ENCODE peak calls at places on chromosomes 4 and X, in seven cellular contexts. K, N, H, P, W, Y and R are unnamed samples.

GRCh38 chrX:5595570-5595969 is 633.1 kb downstream of the NLGN4X start:
- DNase-seq in K (no peak), Y (no peak), W (no peak), H (no peak), P (no peak), N (no peak), R (no peak)

GRCh38 chrX:7254144-7254543 is 106.2 kb upstream of the PUDP start:
- DNase-seq in K (no peak), N (no peak), P (no peak), Y (no peak), H (no peak), W (no peak), R (no peak)

GRCh38 chrX:50432760-50433377 is 37.8 kb downstream of the DGKK start:
- DNase-seq in K (no peak), W (no peak), N (no peak), H (no peak), Y (no peak), P (no peak), R (no peak)

GRCh38 chr4:177185579-177185978 is 124.1 kb upstream of the NEIL3 start:
- DNase-seq in K (no peak), Y (no peak), W (no peak), H (no peak), N (no peak), P (no peak), R (no peak)

GRCh38 chr4:90030953-90031352 is 96.2 kb upstream of the CCSER1 start:
- DNase-seq in W (peak; percentile 10), N (no peak), Y (no peak), P (no peak), H (no peak), K (no peak), R (no peak)

GRCh38 chr4:15400911-15401671 is 26.7 kb upstream of the C1QTNF7 start:
- DNase-seq in Y (no peak), K (no peak), W (no peak), N (peak; percentile 65), H (peak; percentile 43), P (peak; percentile 86), R (peak; percentile 28)

GRCh38 chr4:188423039-188423438 is 283.8 kb downstream of the TRIML1 start:
- DNase-seq in W (no peak), Y (no peak), K (no peak), N (peak; percentile 31), P (no peak), H (no peak), R (no peak)

GRCh38 chr4:147076179-147076578 is 130.5 kb upstream of the TTC29 start:
- DNase-seq in N (no peak), K (no peak), W (no peak), P (no peak), H (no peak), Y (no peak), R (no peak)

GRCh38 chr4:19329077-19329476 is 922.6 kb upstream of the SLIT2 start:
- DNase-seq in N (no peak), H (no peak), Y (no peak), W (no peak), P (no peak), K (no peak), R (no peak)

GRCh38 chrX:18707442-18708049 is at the start of gene PPEF1:
- DNase-seq in H (no peak), K (no peak), N (no peak), Y (no peak), P (no peak), W (no peak), R (no peak)

GRCh38 chr4:162782778-162783507 is 383.7 kb downstream of the NAF1 start:
- DNase-seq in H (no peak), P (no peak), W (no peak), K (no peak), N (no peak), Y (no peak), R (no peak)

GRCh38 chrX:16892504-16893362 is 22.6 kb upstream of the RBBP7 start:
- DNase-seq in W (peak; percentile 70), K (peak; percentile 25), Y (peak; percentile 72), P (peak; percentile 74), N (peak; percentile 82), H (peak; percentile 52), R (peak; percentile 74)

GRCh38 chrX:24858004-24858746 is 157.6 kb downstream of the ARX start:
- DNase-seq in N (peak; percentile 34), P (no peak), H (no peak), Y (no peak), W (no peak), K (no peak), R (no peak)

GRCh38 chrX:103626855-103627254 is 1.9 kb upstream of the TCEAL1 start:
- DNase-seq in H (no peak), W (peak; percentile 63), P (no peak), Y (no peak), N (peak; percentile 55), K (no peak), R (no peak)

GRCh38 chrX:19888419-19888879 is 1.0 kb upstream of the SH3KBP1 start:
- DNase-seq in H (no peak), N (peak; percentile 77), Y (no peak), K (no peak), P (no peak), W (peak; percentile 70), R (peak; percentile 52)

GRCh38 chr4:77782102-77782835 is 36.9 kb downstream of the CNOT6L start:
- DNase-seq in Y (no peak), P (no peak), W (no peak), N (no peak), K (no peak), H (no peak), R (no peak)

GRCh38 chr4:112511294-112512118 is 4.5 kb downstream of the NEUROG2 start:
- DNase-seq in K (no peak), W (no peak), H (no peak), P (no peak), Y (no peak), N (no peak), R (no peak)

GRCh38 chr4:112509243-112510190 is 6.5 kb downstream of the NEUROG2 start:
- DNase-seq in Y (no peak), W (no peak), N (peak; percentile 20), P (no peak), H (no peak), K (no peak), R (no peak)

GRCh38 chr4:112510468-112511293 is 5.3 kb downstream of the NEUROG2 start:
- DNase-seq in K (no peak), Y (no peak), P (no peak), N (no peak), H (no peak), W (no peak), R (no peak)

GRCh38 chr4:112514079-112514448 is 1.9 kb downstream of the NEUROG2 start:
- DNase-seq in N (no peak), P (no peak), K (no peak), Y (no peak), H (no peak), W (no peak), R (no peak)

DNA sequence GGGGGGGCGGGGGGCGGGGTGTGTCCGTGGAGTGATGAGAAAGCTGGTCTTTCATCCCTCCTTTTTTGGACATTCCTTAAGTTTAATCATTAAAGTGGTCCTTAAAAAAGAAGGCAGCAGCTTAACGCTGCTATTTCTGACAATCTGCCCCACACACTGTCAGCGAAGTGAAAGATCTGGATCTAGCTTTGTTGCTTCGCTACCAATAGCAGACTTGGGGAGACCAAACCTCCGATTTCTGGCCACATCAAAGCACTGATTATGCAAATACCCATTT is 5.9 kb downstream of the NEUROG2 start:
- DNase-seq in P (no peak), Y (no peak), W (no peak), K (no peak), H (no peak), N (no peak), R (no peak)
- H3K4me3 ChIP-seq in P (no peak overlapping the region), Y (peak overlapping the region; percentile 18), W (no peak overlapping the region), K (no peak overlapping the region), H (no peak overlapping the region), N (no peak overlapping the region), R (no peak overlapping the region)

DNA sequence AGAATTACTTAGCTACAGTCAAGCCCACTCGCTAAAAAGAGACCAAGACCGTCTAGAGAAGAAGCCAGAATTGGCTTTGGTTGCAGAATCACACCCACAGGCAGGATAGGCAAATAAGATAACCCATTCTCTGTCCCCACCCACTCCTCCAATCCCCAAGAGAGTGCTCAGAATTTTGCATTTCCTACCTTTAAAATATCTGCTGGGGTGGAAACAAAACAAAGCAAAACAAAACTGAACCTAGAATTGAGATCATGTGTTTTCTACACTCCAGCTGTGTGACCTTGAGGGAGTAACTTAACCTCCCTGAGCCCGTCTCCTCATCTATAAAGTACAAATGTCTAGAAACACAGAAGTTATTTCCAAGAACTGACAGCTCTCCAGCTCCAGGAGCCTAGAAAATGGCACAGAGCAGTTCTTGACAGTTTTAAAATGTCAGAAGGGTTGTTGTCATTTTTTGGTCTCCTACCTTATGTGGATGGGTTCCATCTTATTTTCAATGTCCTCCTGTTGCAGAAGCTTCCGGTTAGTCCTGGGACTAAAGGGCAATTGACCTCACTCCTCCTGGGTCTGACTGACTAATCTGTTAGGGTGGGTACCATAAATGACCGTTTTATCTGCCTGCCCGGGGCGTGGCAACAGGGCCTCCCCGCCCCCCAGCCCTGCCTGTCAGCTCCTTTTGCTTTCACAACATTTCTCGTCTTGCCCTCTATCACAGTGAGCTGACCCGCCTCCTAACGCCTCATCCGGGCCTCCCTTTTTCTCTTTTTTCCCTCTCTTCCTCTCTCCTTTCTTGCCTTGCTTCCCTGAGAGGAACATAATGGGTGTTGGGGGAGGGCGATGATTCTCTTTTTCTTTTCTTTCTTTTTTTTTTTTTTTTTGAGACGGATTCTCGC is 114.0 kb downstream of the RBM47 start:
- DNase-seq in K (peak; percentile 95), H (no peak), N (no peak), Y (peak; percentile 72), P (no peak), W (no peak), R (peak; percentile 75)
- TF ChIP-seq POLR2A in K (no peak), H (no peak), N (no peak), Y (no peak), P (no peak), W (no peak), R (peak; percentile 47)

GRCh38 chr4:107718351-107718965 is 1.6 kb downstream of the PAPSS1 start:
- DNase-seq in Y (no peak), W (no peak), N (no peak), H (no peak), K (peak; percentile 50), P (no peak), R (no peak)
- H3K4me3 ChIP-seq in Y (peak overlapping the region; percentile 96), W (no peak overlapping the region), N (peak overlapping the region; percentile 96), H (no peak overlapping the region), K (peak overlapping the region; percentile 87), P (no peak overlapping the region), R (no peak overlapping the region)

GRCh38 chrX:13167444-13168207 is 123.2 kb upstream of the FAM9C start:
- DNase-seq in P (no peak), H (no peak), K (no peak), Y (no peak), N (peak; percentile 22), W (peak; percentile 79), R (peak; percentile 48)
- TF ChIP-seq POLR2A in P (no peak), H (no peak), K (no peak), Y (no peak), N (no peak), W (no peak), R (no peak)